ENCODE peak calls at places on chromosomes 5 and 9, in nine cellular contexts. T is activated CD8-positive, alpha-beta memory T cell treated with anti-CD3 and anti-CD28 coated beads for 24 hours; F is kidney glomerular epithelial cell; P is activated CD4-positive, alpha-beta T cell treated with anti-CD3 and anti-CD28 coated beads, Interleukin-2, amount 10 ng/mL, durations not matched to agents 7 days and 5 days; G is DMS53; D is HS-5; E is mesenteric fat pad; Q is posterior cingulate gyrus; V is left lung. Z is an unnamed sample.

GRCh38 chr5:165325201-165325600 is 1819.8 kb downstream of the MAT2B start:
- DNase-seq in T (no peak), F (peak), P (no peak), G (no peak), D (peak), E (no peak), Q (no peak), V (no peak), Z (no peak)

GRCh38 chr9:88953401-88954029 is 37.8 kb upstream of the S1PR3 start:
- DNase-seq in T (no peak), F (no peak), P (no peak), G (no peak), D (peak), E (no peak), Q (no peak), V (no peak), Z (no peak)

GRCh38 chr5:149938272-149938671 is 6.3 kb downstream of the PDE6A start:
- DNase-seq in T (no peak), F (peak), P (no peak), G (peak), D (peak), E (no peak), Q (no peak), V (peak), Z (peak)

GRCh38 chr9:26292943-26293342 is 599.7 kb downstream of the CAAP1 start:
- DNase-seq in T (no peak), F (peak), P (no peak), G (no peak), D (peak), E (no peak), Q (no peak), V (no peak), Z (no peak)

GRCh38 chr5:89930591-89931383 is 478.8 kb downstream of the CETN3 start:
- DNase-seq in T (no peak), F (peak), P (no peak), G (peak), D (peak), E (no peak), Q (no peak), V (no peak), Z (no peak)

GRCh38 chr9:259405-260404 is 45.0 kb downstream of the DOCK8 start:
- DNase-seq in T (no peak), F (no peak), P (no peak), G (no peak), D (no peak), E (no peak), Q (no peak), V (no peak), Z (no peak)

GRCh38 chr5:45288746-45289145 is 407.4 kb downstream of the HCN1 start:
- DNase-seq in T (no peak), F (no peak), P (no peak), G (no peak), D (no peak), E (no peak), Q (no peak), V (no peak), Z (no peak)

GRCh38 chr9:114016101-114016500 is 62.0 kb downstream of the AMBP start:
- DNase-seq in T (no peak), F (no peak), P (no peak), G (no peak), D (no peak), E (peak), Q (no peak), V (no peak), Z (no peak)

GRCh38 chr5:133396724-133397123 is 215.6 kb downstream of the FSTL4 start:
- DNase-seq in T (peak), F (no peak), P (no peak), G (no peak), D (no peak), E (no peak), Q (no peak), V (no peak), Z (no peak)

GRCh38 chr9:115152281-115152680 is 34.3 kb upstream of the TNC start:
- DNase-seq in T (no peak), F (no peak), P (no peak), G (no peak), D (no peak), E (no peak), Q (no peak), V (no peak), Z (no peak)

GRCh38 chr9:6008169-6008979 is 7.0 kb downstream of the RANBP6 start:
- DNase-seq in T (peak), F (peak), P (peak), G (peak), D (peak), E (peak), Q (peak), V (peak), Z (peak)

GRCh38 chr9:36144322-36145206 is 8.0 kb downstream of the GLIPR2 start:
- DNase-seq in T (no peak), F (no peak), P (peak), G (peak), D (no peak), E (no peak), Q (no peak), V (no peak), Z (no peak)

GRCh38 chr5:4229414-4229813 is 633.8 kb downstream of the IRX1 start:
- DNase-seq in T (no peak), F (no peak), P (no peak), G (no peak), D (no peak), E (no peak), Q (no peak), V (no peak), Z (no peak)

GRCh38 chr5:17260549-17260948 is 43.1 kb downstream of the BASP1 start:
- DNase-seq in T (no peak), F (no peak), P (no peak), G (no peak), D (no peak), E (no peak), Q (no peak), V (no peak), Z (no peak)

GRCh38 chr5:160108124-160108523 is 11.1 kb downstream of the PWWP2A start:
- DNase-seq in T (no peak), F (no peak), P (no peak), G (no peak), D (no peak), E (no peak), Q (no peak), V (no peak), Z (no peak)

GRCh38 chr9:124286292-124286931 is 28.7 kb downstream of the NEK6 start:
- DNase-seq in T (peak), F (peak), P (peak), G (no peak), D (peak), E (no peak), Q (no peak), V (peak), Z (no peak)

GRCh38 chr5:35003018-35003957 is 44.5 kb downstream of the AGXT2 start:
- DNase-seq in T (peak), F (peak), P (peak), G (peak), D (no peak), E (no peak), Q (peak), V (peak), Z (peak)

GRCh38 chr9:20253635-20254034 is 368.7 kb downstream of the MLLT3 start:
- DNase-seq in T (no peak), F (no peak), P (no peak), G (no peak), D (no peak), E (no peak), Q (no peak), V (no peak), Z (no peak)

GRCh38 chr9:81823672-81824554 is 104.3 kb upstream of the SPATA31D4 start:
- DNase-seq in T (no peak), F (peak), P (no peak), G (no peak), D (no peak), E (no peak), Q (peak), V (no peak), Z (no peak)

GRCh38 chr9:108478871-108479332 is 376.9 kb downstream of the ACTL7B start:
- DNase-seq in T (no peak), F (peak), P (no peak), G (peak), D (peak), E (no peak), Q (no peak), V (no peak), Z (no peak)

GRCh38 chr5:81965510-81965909 is 6.3 kb upstream of the ATG10 start:
- DNase-seq in T (no peak), F (no peak), P (no peak), G (peak), D (no peak), E (no peak), Q (no peak), V (no peak), Z (no peak)

GRCh38 chr9:86722706-86723075 is 224.6 kb downstream of the GAS1 start:
- DNase-seq in T (no peak), F (no peak), P (no peak), G (no peak), D (no peak), E (no peak), Q (no peak), V (no peak), Z (no peak)

GRCh38 chr9:38018964-38019602 is 49.9 kb downstream of the SHB start:
- DNase-seq in T (no peak), F (peak), P (no peak), G (peak), D (no peak), E (no peak), Q (peak), V (peak), Z (no peak)

GRCh38 chr9:69044226-69045219 is 9.0 kb downstream of the FXN start:
- DNase-seq in T (no peak), F (peak), P (peak), G (peak), D (peak), E (no peak), Q (no peak), V (no peak), Z (no peak)

GRCh38 chr9:137759117-137759516 is 118.5 kb upstream of the CACNA1B start:
- DNase-seq in T (no peak), F (no peak), P (no peak), G (no peak), D (no peak), E (no peak), Q (no peak), V (no peak), Z (no peak)

Z was measured in aorta.